ENCODE peak calls at places on chromosomes 5 and 9, in six cellular contexts. Q is stimulated activated CD4-positive, alpha-beta T cell treated with anti-CD3 and anti-CD28 coated beads, Interleukin-15, amount 100 ng/mL, for 24 hours; V is stimulated activated CD8-positive, alpha-beta memory T cell treated with anti-CD3 and anti-CD28 coated beads, Interleukin-7, amount 100 ng/mL, for 1 hour; S is nephron progenitor cell; T is effector memory CD8-positive, alpha-beta T cell; R is A673. C is an unnamed sample.
A peak's percentile ranks its signal among the peaks of the same experiment; 100 is the strongest.

GRCh38 chr5:69271376-69271775 is 36.7 kb downstream of the CDK7 start:
- DNase-seq in Q (no peak), V (no peak), R (peak; percentile 34), T (no peak), S (no peak), C (no peak)

GRCh38 chr9:127452481-127453092 is 1.3 kb downstream of the LRSAM1 start:
- DNase-seq in V (no peak), T (no peak), R (no peak), Q (no peak), S (no peak), C (no peak)

GRCh38 chr9:133102190-133103021 is 18.6 kb downstream of the RALGDS start:
- DNase-seq in T (no peak), R (no peak), Q (no peak), V (no peak), S (no peak), C (peak; percentile 16)

GRCh38 chr5:159911349-159911748 is 4.9 kb upstream of the ADRA1B start:
- DNase-seq in S (peak; percentile 11), R (no peak), V (no peak), Q (no peak), T (no peak), C (no peak)

GRCh38 chr5:139543423-139543991 is 17.6 kb upstream of the UBE2D2 start:
- DNase-seq in Q (peak; percentile 64), R (no peak), S (peak; percentile 51), T (peak; percentile 7), V (peak; percentile 6), C (peak; percentile 89)

GRCh38 chr9:125400725-125401124 is 139.1 kb downstream of the GAPVD1 start:
- DNase-seq in Q (no peak), S (no peak), R (no peak), V (no peak), T (no peak), C (no peak)

GRCh38 chr5:59204114-59204897 is 621.4 kb downstream of the RAB3C start:
- DNase-seq in T (no peak), V (no peak), R (no peak), Q (no peak), S (no peak), C (no peak)

GRCh38 chr9:93589688-93590087 is 13.3 kb downstream of the PHF2 start:
- DNase-seq in V (no peak), Q (no peak), S (peak; percentile 68), T (no peak), R (no peak), C (no peak)

GRCh38 chr9:93231716-93232115 is 47.8 kb downstream of the WNK2 start:
- DNase-seq in R (no peak), V (no peak), S (no peak), Q (no peak), T (no peak), C (no peak)

GRCh38 chr5:179322071-179323025 is 22.9 kb downstream of the ADAMTS2 start:
- DNase-seq in T (no peak), V (no peak), S (no peak), Q (no peak), R (no peak), C (no peak)

GRCh38 chr9:86946712-86947145 is 577 bp downstream of the GAS1 start:
- DNase-seq in V (no peak), S (peak; percentile 60), Q (peak; percentile 54), T (peak; percentile 14), R (peak; percentile 84), C (peak; percentile 40)

GRCh38 chr5:98624145-98624880 is 149.2 kb upstream of the RGMB start:
- DNase-seq in S (no peak), R (no peak), T (no peak), V (no peak), Q (no peak), C (no peak)

GRCh38 chr9:88829276-88829675 is 162.0 kb upstream of the S1PR3 start:
- DNase-seq in V (no peak), S (no peak), T (no peak), R (no peak), Q (peak; percentile 57), C (no peak)

GRCh38 chr5:141560141-141560540 is 58.7 kb downstream of the DIAPH1 start:
- DNase-seq in T (no peak), S (no peak), Q (no peak), R (peak; percentile 48), V (no peak), C (no peak)

GRCh38 chr9:19085295-19085694 is 17.4 kb downstream of the HAUS6 start:
- DNase-seq in T (no peak), R (peak; percentile 6), Q (no peak), S (no peak), V (no peak), C (peak; percentile 44)

GRCh38 chr9:108156270-108156998 is 666.9 kb upstream of the KLF4 start:
- DNase-seq in S (no peak), R (no peak), V (no peak), T (no peak), Q (no peak), C (no peak)

GRCh38 chr9:117239428-117239827 is 175.4 kb downstream of the ASTN2 start:
- DNase-seq in S (no peak), T (no peak), R (no peak), Q (no peak), V (no peak), C (no peak)

GRCh38 chr5:165201364-165202143 is 1696.1 kb downstream of the MAT2B start:
- DNase-seq in R (no peak), Q (no peak), T (no peak), V (no peak), S (no peak), C (no peak)

GRCh38 chr5:110817437-110817836 is 78.6 kb downstream of the SLC25A46 start:
- DNase-seq in T (no peak), V (no peak), R (no peak), S (no peak), Q (no peak), C (no peak)

GRCh38 chr5:143738415-143739401 is 73.3 kb upstream of the HMHB1 start:
- DNase-seq in R (no peak), Q (no peak), V (no peak), T (no peak), S (no peak), C (no peak)

GRCh38 chr5:178078197-178078995 is 34.9 kb upstream of the N4BP3 start:
- DNase-seq in T (no peak), R (no peak), Q (no peak), V (no peak), S (no peak), C (peak; percentile 10)

GRCh38 chr9:100170085-100170484 is 71.0 kb downstream of the INVS start:
- DNase-seq in S (no peak), Q (no peak), T (no peak), R (no peak), V (no peak), C (no peak)

GRCh38 chr9:111078391-111079038 is 40.2 kb upstream of the LPAR1 start:
- DNase-seq in Q (no peak), R (no peak), S (no peak), V (no peak), T (no peak), C (peak; percentile 44)

GRCh38 chr9:120915854-120916495 is 10.6 kb downstream of the TRAF1 start:
- DNase-seq in T (no peak), Q (peak; percentile 60), V (no peak), R (no peak), S (no peak), C (no peak)

GRCh38 chr5:178259623-178260536 is 27.3 kb upstream of the PHYKPL start:
- DNase-seq in R (no peak), Q (no peak), V (no peak), T (no peak), S (no peak), C (no peak)

GRCh38 chr5:177086918-177087706 is 397 bp downstream of the FGFR4 start:
- DNase-seq in R (peak; percentile 67), S (peak; percentile 71), Q (peak; percentile 69), T (peak; percentile 65), V (peak; percentile 14), C (peak; percentile 84)

GRCh38 chr5:173866249-173867172 is 21.6 kb upstream of the CPEB4 start:
- DNase-seq in V (no peak), Q (no peak), R (no peak), S (no peak), T (no peak), C (no peak)